ENCODE peak calls at places on chromosomes 12 and 14, in ten cellular contexts. A, Z, V, W, Y, X, I, C, S and B are unnamed samples.
A peak's percentile ranks its signal among the peaks of the same experiment; 100 is the strongest.

GRCh38 chr14:75709207-75709812 is 48.3 kb downstream of the TTLL5 start:
- DNase-seq in A (peak; percentile 88), V (peak; percentile 62), Z (peak; percentile 67), S (no peak), W (peak; percentile 80), C (peak; percentile 87), Y (peak; percentile 88), I (no peak), X (peak; percentile 85), B (peak; percentile 57)

GRCh38 chr12:77893918-77894317 is 63.2 kb downstream of the NAV3 start:
- DNase-seq in X (no peak), Y (peak; percentile 3), C (no peak), Z (no peak), I (no peak), S (no peak), V (no peak), W (no peak), A (peak; percentile 2), B (no peak)

GRCh38 chr12:11730299-11731041 is 81.0 kb downstream of the ETV6 start:
- DNase-seq in S (no peak), X (peak; percentile 87), A (no peak), V (no peak), Z (no peak), Y (no peak), W (no peak), C (no peak), I (no peak), B (peak; percentile 48)

GRCh38 chr12:21843795-21844194 is 69.3 kb upstream of the KCNJ8 start:
- DNase-seq in S (no peak), Z (no peak), V (no peak), A (no peak), W (no peak), I (no peak), Y (no peak), C (no peak), X (no peak), B (no peak)

GRCh38 chr12:105892362-105892910 is 246.3 kb downstream of the NUAK1 start:
- DNase-seq in A (no peak), Z (no peak), W (no peak), I (no peak), X (no peak), C (no peak), V (no peak), S (no peak), Y (no peak), B (no peak)

GRCh38 chr12:3342051-3342450 is 149.0 kb upstream of the PRMT8 start:
- DNase-seq in W (peak; percentile 39), X (peak; percentile 6), I (peak; percentile 62), Z (peak; percentile 78), S (no peak), Y (peak; percentile 35), V (peak; percentile 68), C (no peak), A (peak; percentile 4), B (peak; percentile 50)

GRCh38 chr12:87756111-87756510 is 273.1 kb downstream of the C12orf50 start:
- DNase-seq in X (no peak), A (peak; percentile 99), C (no peak), S (no peak), W (no peak), Z (no peak), Y (peak; percentile 91), I (no peak), V (no peak), B (no peak)

GRCh38 chr12:30188602-30189326 is 405.0 kb upstream of the TMTC1 start:
- DNase-seq in Z (no peak), C (no peak), V (no peak), X (no peak), S (no peak), A (no peak), Y (no peak), W (no peak), I (no peak), B (no peak)

GRCh38 chr12:49791156-49791555 is 37.1 kb downstream of the NCKAP5L start:
- DNase-seq in S (no peak), X (no peak), W (no peak), C (no peak), V (no peak), Z (no peak), I (peak; percentile 61), A (no peak), Y (no peak), B (no peak)

GRCh38 chr12:49787672-49788071 is 40.5 kb downstream of the NCKAP5L start:
- DNase-seq in Y (no peak), W (no peak), A (no peak), S (no peak), I (no peak), X (no peak), V (no peak), C (no peak), Z (no peak), B (no peak)

GRCh38 chr12:49791700-49792099 is 36.5 kb downstream of the NCKAP5L start:
- DNase-seq in S (no peak), X (no peak), A (no peak), Z (no peak), C (no peak), I (peak; percentile 68), V (no peak), Y (no peak), W (no peak), B (no peak)

GRCh38 chr12:49790741-49791140 is 37.5 kb downstream of the NCKAP5L start:
- DNase-seq in I (no peak), X (no peak), V (no peak), S (no peak), W (no peak), A (no peak), Z (no peak), Y (no peak), C (no peak), B (no peak)

DNA sequence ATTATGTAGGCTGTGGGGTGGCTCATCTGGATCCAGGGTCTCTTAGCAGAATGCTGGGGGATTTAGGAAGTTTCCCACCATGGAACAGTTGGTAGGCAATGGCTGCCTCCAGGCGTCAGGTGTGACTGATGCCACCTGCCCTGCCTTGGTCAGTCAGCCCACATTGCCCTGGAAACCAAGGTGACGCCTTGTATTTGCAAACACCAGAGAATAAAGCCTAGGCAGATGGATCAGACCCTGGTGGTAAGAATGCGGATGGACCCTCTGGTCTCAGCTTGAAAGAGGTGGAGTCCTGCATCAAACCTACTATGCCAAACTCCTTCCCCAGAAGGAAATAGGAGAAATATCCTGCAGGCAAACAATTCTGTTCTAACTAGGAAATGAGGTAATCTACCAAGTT is 38.2 kb downstream of the NCKAP5L start:
- DNase-seq in Y (no peak), Z (peak; percentile 88), S (no peak), W (no peak), V (no peak), A (no peak), C (no peak), I (peak; percentile 14), X (no peak), B (no peak)
- TF ChIP-seq CTCF in Y (peak; percentile 18), Z (peak; percentile 59), S (no peak), W (no peak), V (no peak), A (peak; percentile 6), C (no peak), I (no peak), X (no peak), B (no peak)

GRCh38 chr12:42742691-42743090 is 153.1 kb upstream of the PRICKLE1 start:
- DNase-seq in X (no peak), W (no peak), Z (no peak), S (no peak), A (no peak), V (no peak), I (no peak), C (no peak), Y (no peak), B (no peak)

GRCh38 chr12:42737364-42737763 is 147.8 kb upstream of the PRICKLE1 start:
- DNase-seq in C (no peak), I (no peak), V (no peak), W (no peak), X (no peak), Y (no peak), S (no peak), A (no peak), Z (no peak), B (no peak)

GRCh38 chr12:42744539-42745156 is 155.1 kb upstream of the PRICKLE1 start:
- DNase-seq in Z (no peak), V (no peak), S (no peak), X (no peak), C (no peak), W (no peak), A (no peak), I (no peak), Y (peak; percentile 78), B (no peak)

DNA sequence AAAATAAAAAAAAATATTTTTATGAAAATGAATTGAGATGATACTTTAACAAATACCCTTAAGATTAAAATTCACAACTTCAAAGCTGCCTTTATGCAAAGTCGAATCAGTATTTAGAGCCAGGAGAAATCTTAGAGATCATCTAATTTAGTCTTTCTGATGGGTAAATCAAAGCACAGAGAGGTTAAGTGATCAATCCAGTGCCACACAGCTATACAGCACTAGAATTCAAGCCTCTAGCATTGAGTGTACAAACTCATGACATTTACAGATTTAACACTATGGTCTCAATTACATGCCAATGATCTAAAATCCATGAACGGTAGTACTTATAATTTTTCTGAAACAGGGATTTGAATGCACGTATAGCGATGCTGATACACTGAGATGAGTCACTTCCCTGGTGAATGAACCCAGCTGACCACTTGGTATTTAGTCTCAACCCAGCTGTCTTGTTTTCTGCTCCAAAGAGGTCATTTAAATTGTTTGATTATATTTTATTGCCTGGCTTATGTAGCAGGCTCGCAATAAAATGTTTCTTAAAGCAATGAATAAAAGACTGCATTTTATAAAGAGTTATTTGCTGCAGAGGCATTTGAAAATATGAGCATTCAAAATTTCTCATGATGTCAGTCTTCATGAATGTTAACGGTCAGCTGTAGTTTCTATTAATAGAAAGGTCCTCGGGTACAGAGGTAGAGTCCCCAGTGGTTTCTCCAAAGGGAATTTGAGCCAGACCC is 152.4 kb upstream of the PRICKLE1 start:
- DNase-seq in I (no peak), V (no peak), Z (no peak), A (peak; percentile 84), X (no peak), W (no peak), S (no peak), Y (peak; percentile 69), C (no peak), B (no peak)
- TF ChIP-seq CTCF in I (no peak), V (no peak), Z (no peak), A (no peak), X (no peak), W (no peak), S (no peak), Y (no peak), C (no peak), B (no peak)

GRCh38 chr14:63367742-63368364 is 49.1 kb upstream of the GPHB5 start:
- DNase-seq in V (no peak), A (no peak), S (no peak), I (no peak), Y (no peak), W (no peak), C (no peak), Z (no peak), X (no peak), B (no peak)
- TF ChIP-seq CTCF in V (no peak), A (no peak), S (no peak), I (no peak), Y (peak; percentile 23), W (no peak), C (no peak), Z (peak; percentile 39), X (no peak), B (no peak)

GRCh38 chr12:108270035-108270840 is 68.9 kb downstream of the CMKLR1 start:
- DNase-seq in V (no peak), W (no peak), A (no peak), Z (no peak), Y (peak; percentile 30), S (no peak), X (no peak), I (no peak), C (no peak), B (no peak)

GRCh38 chr12:108268397-108268796 is 70.7 kb downstream of the CMKLR1 start:
- DNase-seq in C (no peak), S (no peak), W (no peak), Y (no peak), Z (no peak), X (no peak), I (no peak), V (no peak), A (no peak), B (no peak)

GRCh38 chr12:108270841-108271126 is 68.3 kb downstream of the CMKLR1 start:
- DNase-seq in Z (no peak), S (no peak), A (no peak), W (no peak), V (no peak), Y (no peak), I (no peak), X (no peak), C (no peak), B (no peak)

GRCh38 chr12:108267449-108267848 is 71.7 kb downstream of the CMKLR1 start:
- DNase-seq in Z (no peak), I (no peak), Y (no peak), C (no peak), W (no peak), V (no peak), S (no peak), A (no peak), X (no peak), B (no peak)

GRCh38 chr12:108269224-108269623 is 69.9 kb downstream of the CMKLR1 start:
- DNase-seq in C (no peak), W (no peak), Z (no peak), V (no peak), X (no peak), S (no peak), A (no peak), Y (no peak), I (no peak), B (no peak)
- TF ChIP-seq CTCF in C (no peak), W (no peak), Z (no peak), V (no peak), X (no peak), S (no peak), A (no peak), Y (no peak), I (no peak), B (no peak)